ENCODE peak calls at places on chromosome 20, in ten cellular contexts. I is uterus, H is thoracic aorta, S is A549, X is HFFc6, T is keratinocyte, F is fibroblast of lung, W is dorsolateral prefrontal cortex, K is lung, U is cardiac fibroblast. J is an unnamed sample.
A peak's percentile ranks its signal among the peaks of the same experiment; 100 is the strongest.

GRCh38 chr20:58832442-58832841 is 18.3 kb downstream of the GNAS-AS1 start:
- DNase-seq in I (no peak), H (no peak), S (no peak), X (peak; percentile 7), T (no peak), F (peak; percentile 19), W (no peak), K (no peak), U (peak; percentile 27), J (no peak)

GRCh38 chr20:25077610-25078169 is 4.3 kb downstream of the VSX1 start:
- DNase-seq in I (no peak), H (no peak), S (peak; percentile 49), X (no peak), T (no peak), F (no peak), W (peak; percentile 63), K (no peak), U (peak; percentile 37), J (no peak)

GRCh38 chr20:41136336-41136694 is 1.0 kb upstream of the PLCG1 start:
- DNase-seq in I (no peak), H (no peak), S (no peak), X (no peak), T (no peak), F (no peak), W (no peak), K (no peak), U (no peak), J (no peak)

GRCh38 chr20:24542721-24543120 is 73.3 kb downstream of the SYNDIG1 start:
- DNase-seq in I (no peak), H (no peak), S (no peak), X (no peak), T (no peak), F (no peak), W (no peak), K (no peak), U (no peak), J (no peak)

GRCh38 chr20:41183391-41183790 is 46.0 kb downstream of the PLCG1 start:
- DNase-seq in I (no peak), H (no peak), S (no peak), X (no peak), T (no peak), F (no peak), W (no peak), K (no peak), U (no peak), J (no peak)

GRCh38 chr20:34710861-34711574 is 6.9 kb downstream of the TP53INP2 start:
- DNase-seq in I (no peak), H (no peak), S (no peak), X (no peak), T (no peak), F (no peak), W (no peak), K (no peak), U (no peak), J (no peak)

GRCh38 chr20:49384437-49385434 is 97.7 kb downstream of the KCNB1 start:
- DNase-seq in I (peak; percentile 71), H (peak; percentile 17), S (peak; percentile 74), X (peak; percentile 46), T (no peak), F (peak; percentile 42), W (peak; percentile 77), K (peak; percentile 46), U (peak; percentile 62), J (no peak)

GRCh38 chr20:25090492-25091429 is 8.8 kb upstream of the VSX1 start:
- DNase-seq in I (no peak), H (no peak), S (no peak), X (no peak), T (no peak), F (no peak), W (no peak), K (no peak), U (no peak), J (no peak)

GRCh38 chr20:58340853-58341252 is 31.3 kb downstream of the RAB22A start:
- DNase-seq in I (no peak), H (no peak), S (peak; percentile 13), X (peak; percentile 5), T (no peak), F (no peak), W (no peak), K (no peak), U (peak; percentile 11), J (no peak)

GRCh38 chr20:13259921-13260320 is 38.8 kb downstream of the ISM1 start:
- DNase-seq in I (no peak), H (no peak), S (no peak), X (no peak), T (no peak), F (no peak), W (no peak), K (no peak), U (no peak), J (no peak)

GRCh38 chr20:56626367-56627121 is 2.6 kb upstream of the TFAP2C start:
- DNase-seq in I (no peak), H (no peak), S (peak; percentile 45), X (no peak), T (no peak), F (no peak), W (no peak), K (no peak), U (no peak), J (no peak)
- TF ChIP-seq CTCF in I (no peak), H (no peak), S (peak; percentile 35), X (peak; percentile 65), T (peak; percentile 63), F (peak; percentile 9), W (no peak), K (no peak), U (no peak), J (peak; percentile 58)

DNA sequence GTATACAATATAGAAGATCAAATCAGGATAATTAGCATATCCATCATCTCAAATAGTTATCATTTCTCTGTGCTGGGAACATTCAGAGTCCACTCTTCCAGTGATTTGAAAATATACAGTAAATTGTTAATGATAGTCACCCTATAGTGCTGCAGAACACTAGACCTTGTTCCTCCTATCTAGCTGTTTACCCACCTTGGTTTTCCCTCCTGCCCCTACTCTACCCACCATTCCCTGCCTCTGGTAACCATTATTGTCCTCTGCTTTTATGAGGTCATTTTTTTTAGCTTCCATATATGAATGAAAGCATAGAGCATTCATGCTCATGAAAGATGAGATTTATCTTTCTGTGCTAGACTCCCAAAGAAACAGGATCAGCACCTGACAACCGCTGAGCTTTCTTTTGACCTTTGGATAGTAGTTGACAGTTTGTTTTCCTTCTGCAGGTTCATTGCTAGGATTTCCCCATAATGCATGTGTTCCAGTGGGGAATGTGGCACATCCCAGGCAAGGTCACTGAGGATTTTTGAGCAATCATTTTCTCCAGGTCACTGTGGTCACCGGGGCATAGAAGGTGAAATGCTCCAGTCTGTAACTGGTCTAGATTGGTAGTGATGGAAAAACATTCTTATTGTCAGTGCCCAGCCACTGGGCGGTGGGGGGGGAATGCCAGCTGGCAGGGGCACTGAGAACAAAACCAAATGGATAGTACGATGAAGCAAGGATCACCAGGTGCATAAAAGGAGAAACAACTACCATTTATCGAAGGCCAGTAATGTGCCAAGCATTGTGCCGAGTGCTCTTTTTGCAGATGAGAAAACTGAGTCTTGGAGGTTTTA is 33.6 kb upstream of the BCAS1 start:
- DNase-seq in I (no peak), H (no peak), S (peak; percentile 54), X (no peak), T (no peak), F (no peak), W (no peak), K (no peak), U (no peak), J (no peak)
- TF ChIP-seq CTCF in I (no peak), H (no peak), S (no peak), X (peak; percentile 56), T (no peak), F (no peak), W (no peak), K (no peak), U (no peak), J (no peak)

GRCh38 chr20:61438285-61438684 is 186.2 kb downstream of the CDH4 start:
- DNase-seq in I (no peak), H (no peak), S (no peak), X (no peak), T (no peak), F (no peak), W (no peak), K (no peak), U (no peak), J (no peak)
- TF ChIP-seq CTCF in I (no peak), H (no peak), S (no peak), X (no peak), T (no peak), F (no peak), W (no peak), K (no peak), U (no peak), J (no peak)

GRCh38 chr20:53595018-53595378 is 1.4 kb upstream of the ZNF217 start:
- DNase-seq in I (no peak), H (no peak), S (no peak), X (no peak), T (no peak), F (no peak), W (no peak), K (no peak), U (no peak), J (no peak)

GRCh38 chr20:53598140-53599038 is 4.8 kb upstream of the ZNF217 start:
- DNase-seq in I (no peak), H (no peak), S (no peak), X (no peak), T (no peak), F (no peak), W (no peak), K (no peak), U (no peak), J (no peak)

GRCh38 chr20:53597521-53598120 is 4.0 kb upstream of the ZNF217 start:
- DNase-seq in I (no peak), H (no peak), S (no peak), X (no peak), T (no peak), F (no peak), W (no peak), K (no peak), U (no peak), J (no peak)

GRCh38 chr20:53597085-53597482 is 3.4 kb upstream of the ZNF217 start:
- DNase-seq in I (no peak), H (no peak), S (no peak), X (no peak), T (no peak), F (no peak), W (no peak), K (no peak), U (peak; percentile 86), J (no peak)

DNA sequence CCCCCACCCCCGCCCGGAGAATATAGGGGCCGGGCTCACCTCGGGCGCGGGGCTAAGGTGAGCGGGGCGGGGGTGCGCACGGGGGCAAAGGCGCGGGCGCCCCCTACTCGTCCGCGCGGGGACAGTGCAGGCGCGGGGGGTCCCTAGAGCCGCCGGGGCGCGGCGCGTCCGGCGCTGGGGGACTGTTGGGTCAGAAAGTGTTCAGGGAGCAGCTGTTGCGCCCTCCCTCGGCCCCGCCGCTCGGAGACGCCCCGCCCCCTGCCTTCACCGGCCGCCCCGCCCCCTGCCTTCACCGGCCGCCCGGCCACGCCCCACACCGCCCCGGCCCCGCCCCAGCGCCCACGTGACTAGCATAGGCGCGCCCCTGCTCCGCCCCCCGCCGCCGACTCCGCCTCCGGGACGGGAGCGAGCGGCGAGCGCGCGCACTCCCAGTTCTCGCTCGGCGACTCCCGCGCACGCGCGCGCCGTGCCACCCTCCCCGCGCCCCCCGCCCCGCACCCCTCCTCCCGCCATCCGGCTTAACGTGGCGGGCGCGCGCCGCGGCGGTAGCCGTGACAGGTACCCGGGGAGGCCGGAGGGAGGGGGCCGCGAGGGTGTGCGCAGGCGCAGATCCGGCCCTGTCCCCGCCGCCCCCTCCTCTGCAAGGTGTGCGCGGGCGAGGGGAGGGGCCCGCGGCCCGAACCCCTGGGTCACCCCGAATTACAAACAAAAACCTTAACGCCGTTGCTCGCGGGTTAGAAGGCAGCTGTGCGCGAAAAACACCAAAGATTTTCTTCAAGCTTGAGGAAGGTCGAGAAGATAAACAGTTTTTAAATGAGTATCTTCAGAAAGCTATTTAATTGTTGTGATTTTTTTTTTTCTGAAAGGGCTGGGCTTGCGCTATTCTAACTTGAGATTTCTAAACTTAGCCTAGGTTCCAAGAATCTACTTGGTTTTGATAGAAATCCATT is 704 bp upstream of the ZNF217 start:
- DNase-seq in I (peak; percentile 96), H (peak; percentile 85), S (peak; percentile 95), X (peak; percentile 87), T (no peak), F (peak; percentile 92), W (peak; percentile 95), K (peak; percentile 94), U (peak; percentile 97), J (peak; percentile 75)
- TF ChIP-seq CTCF in I (no peak), H (no peak), S (peak; percentile 45), X (peak; percentile 70), T (no peak), F (no peak), W (peak; percentile 20), K (no peak), U (no peak), J (no peak)

J was measured in astrocyte of the cerebellum.